ENCODE peak calls at places on chromosomes 1 and 21, in four cellular contexts. V is lower lobe of right lung, K is foreskin keratinocyte, S is naive B cell. Z is an unnamed sample.

GRCh38 chr1:196152086-196152485 is 456.2 kb downstream of the KCNT2 start:
- DNase-seq in V (no peak), K (no peak), S (no peak), Z (no peak)

GRCh38 chr21:45371092-45371491 is 33.9 kb upstream of the COL18A1 start:
- DNase-seq in V (no peak), K (no peak), S (no peak), Z (no peak)

GRCh38 chr1:162987866-162988265 is 81.3 kb upstream of the RGS4 start:
- DNase-seq in V (no peak), K (peak), S (no peak), Z (no peak)

GRCh38 chr1:32977546-32978087 is 13.0 kb upstream of the RNF19B start:
- DNase-seq in V (no peak), K (no peak), S (no peak), Z (no peak)

GRCh38 chr1:205199931-205200299 is 11.6 kb downstream of the DSTYK start:
- DNase-seq in V (no peak), K (no peak), S (no peak), Z (no peak)

GRCh38 chr1:53334312-53334711 is 6.4 kb upstream of the LRP8 start:
- DNase-seq in V (no peak), K (no peak), S (no peak), Z (no peak)

GRCh38 chr21:31687108-31687507 is 27.6 kb downstream of the SOD1 start:
- DNase-seq in V (no peak), K (no peak), S (no peak), Z (no peak)

GRCh38 chr1:33985166-33985565 is 121.3 kb downstream of the HMGB4 start:
- DNase-seq in V (no peak), K (no peak), S (no peak), Z (peak)

GRCh38 chr1:107640207-107640606 is 324.8 kb downstream of the VAV3 start:
- DNase-seq in V (peak), K (no peak), S (no peak), Z (no peak)